ENCODE peak calls at places on chromosomes 3 and 15, in four cellular contexts. N is left colon, X is cardiac fibroblast, R is AG20443. M is an unnamed sample.
A peak's percentile ranks its signal among the peaks of the same experiment; 100 is the strongest.

GRCh38 chr15:39156166-39156565 is 424.7 kb upstream of the THBS1 start:
- DNase-seq in X (no peak), N (no peak), R (peak; percentile 61), M (no peak)

GRCh38 chr3:183253961-183254815 is 1.1 kb downstream of the B3GNT5 start:
- DNase-seq in X (peak; percentile 50), N (peak; percentile 59), R (peak; percentile 36), M (peak; percentile 78)

GRCh38 chr15:25372298-25372697 is 66.5 kb downstream of the UBE3A start:
- DNase-seq in R (peak; percentile 12), N (no peak), X (peak; percentile 65), M (no peak)

GRCh38 chr3:30518201-30518864 is 88.1 kb upstream of the TGFBR2 start:
- DNase-seq in R (peak; percentile 31), N (no peak), X (peak; percentile 97), M (no peak)

GRCh38 chr3:141642215-141642614 is 95.9 kb upstream of the RNF7 start:
- DNase-seq in N (no peak), R (no peak), X (no peak), M (no peak)

GRCh38 chr3:44419923-44420650 is 57.4 kb downstream of the ZNF445 start:
- DNase-seq in N (no peak), R (no peak), X (no peak), M (no peak)

GRCh38 chr15:25862087-25862468 is 1.0 kb downstream of the ATP10A start:
- DNase-seq in X (no peak), N (no peak), R (no peak), M (no peak)

GRCh38 chr3:140342668-140343067 is 335.2 kb upstream of the TRIM42 start:
- DNase-seq in X (no peak), N (no peak), R (no peak), M (no peak)

GRCh38 chr3:184262166-184262926 is 993 bp upstream of the CAMK2N2 start:
- DNase-seq in R (no peak), N (no peak), X (peak; percentile 17), M (peak; percentile 47)

GRCh38 chr15:31513178-31513577 is 186.5 kb downstream of the KLF13 start:
- DNase-seq in N (no peak), R (no peak), X (no peak), M (no peak)

GRCh38 chr3:111727843-111728565 is 131.1 kb upstream of the PHLDB2 start:
- DNase-seq in R (no peak), X (no peak), N (no peak), M (no peak)

GRCh38 chr3:193586526-193586925 is 6.5 kb upstream of the OPA1 start:
- DNase-seq in X (no peak), R (no peak), N (no peak), M (no peak)

GRCh38 chr3:98021821-98022220 is 13.3 kb downstream of the GABRR3 start:
- DNase-seq in R (no peak), N (no peak), X (peak; percentile 52), M (no peak)

GRCh38 chr15:91302588-91303439 is 202.8 kb downstream of the SV2B start:
- DNase-seq in X (peak; percentile 76), N (peak; percentile 22), R (peak; percentile 83), M (peak; percentile 56)

GRCh38 chr15:78007211-78007956 is 70.1 kb downstream of the TBC1D2B start:
- DNase-seq in R (no peak), N (no peak), X (no peak), M (no peak)

GRCh38 chr15:92803852-92804609 is 96.1 kb upstream of the CHD2 start:
- DNase-seq in N (peak; percentile 52), X (peak; percentile 100), R (peak; percentile 82), M (peak; percentile 95)

GRCh38 chr15:39232512-39232911 is 348.4 kb upstream of the THBS1 start:
- DNase-seq in X (peak; percentile 47), R (peak; percentile 91), N (no peak), M (no peak)

GRCh38 chr3:16396202-16396601 is 117.3 kb downstream of the RFTN1 start:
- DNase-seq in X (no peak), R (no peak), N (no peak), M (no peak)

GRCh38 chr15:98547741-98548166 is 100.6 kb upstream of the IGF1R start:
- DNase-seq in R (peak; percentile 26), X (peak; percentile 44), N (peak; percentile 9), M (peak; percentile 5)

GRCh38 chr3:61452536-61452991 is 108.8 kb upstream of the PTPRG start:
- DNase-seq in R (peak; percentile 76), N (no peak), X (peak; percentile 26), M (no peak)

GRCh38 chr3:139388961-139389551 is 391 bp downstream of the COPB2 start:
- DNase-seq in X (peak; percentile 14), N (no peak), R (no peak), M (no peak)

GRCh38 chr3:42991369-42992315 is 12.5 kb downstream of the GASK1A start:
- DNase-seq in R (no peak), N (no peak), X (no peak), M (no peak)

GRCh38 chr15:66053991-66054390 is 184.7 kb downstream of the RAB11A start:
- DNase-seq in X (no peak), N (no peak), R (no peak), M (no peak)

GRCh38 chr3:43181202-43181910 is 75.5 kb upstream of the POMGNT2 start:
- DNase-seq in R (no peak), N (no peak), X (no peak), M (peak; percentile 45)

GRCh38 chr3:66280304-66280703 is 59.5 kb downstream of the SLC25A26 start:
- DNase-seq in R (no peak), X (no peak), N (no peak), M (no peak)

GRCh38 chr3:46538803-46539442 is 27.2 kb downstream of the LRRC2 start:
- DNase-seq in R (peak; percentile 78), N (peak; percentile 67), X (peak; percentile 41), M (no peak)

GRCh38 chr15:90829942-90830440 is 38.4 kb upstream of the FURIN start:
- DNase-seq in R (no peak), N (no peak), X (peak; percentile 19), M (no peak)

GRCh38 chr15:59522988-59523461 is 85.0 kb downstream of the FAM81A start:
- DNase-seq in N (no peak), R (no peak), X (no peak), M (no peak)

GRCh38 chr15:50549326-50549725 is 2.9 kb upstream of the USP50 start:
- DNase-seq in R (no peak), N (no peak), X (no peak), M (no peak)

GRCh38 chr15:51403072-51403878 is 61.8 kb downstream of the GLDN start:
- DNase-seq in N (no peak), X (peak; percentile 69), R (peak; percentile 57), M (peak; percentile 37)

GRCh38 chr3:180543877-180544276 is 58.1 kb upstream of the TTC14 start:
- DNase-seq in R (no peak), N (no peak), X (no peak), M (no peak)

GRCh38 chr3:125310623-125311076 is 64.5 kb downstream of the ZNF148 start:
- DNase-seq in X (no peak), R (no peak), N (peak; percentile 22), M (no peak)

GRCh38 chr3:65126527-65127440 is 439.0 kb upstream of the ADAMTS9 start:
- DNase-seq in R (peak; percentile 57), X (peak; percentile 49), N (no peak), M (no peak)

GRCh38 chr3:9781978-9782575 is 10.2 kb downstream of the TADA3 start:
- DNase-seq in R (no peak), X (no peak), N (no peak), M (no peak)

GRCh38 chr3:8166013-8166412 is 335.6 kb upstream of the LMCD1 start:
- DNase-seq in R (no peak), N (no peak), X (no peak), M (no peak)

GRCh38 chr3:6861989-6862879 is 1.3 kb downstream of the GRM7 start:
- DNase-seq in R (no peak), N (no peak), X (no peak), M (no peak)

GRCh38 chr3:51982838-51983577 is at the start of gene ACY1:
- DNase-seq in X (peak; percentile 96), R (peak; percentile 98), N (peak; percentile 91), M (peak; percentile 89)

GRCh38 chr3:106813742-106814141 is 563.5 kb upstream of the CCDC54 start:
- DNase-seq in X (peak; percentile 57), N (no peak), R (no peak), M (no peak)